ENCODE peak calls at places on chromosomes 7 and 10, in nine cellular contexts. R is HepG2; H is HuH-7; O is islet precursor cell; E is stimulated activated CD4-positive, alpha-beta T cell treated with anti-CD3 and anti-CD28 coated beads, Interleukin-1b, Interleukin-23, amount 100 ng/mL, for 24 hours; M is mesothelial cell of epicardium; A is PC-3; S is HuH-7.5; Q is adrenal gland. F is an unnamed sample.

GRCh38 chr7:152925412-152926147 is 166.0 kb downstream of the ACTR3B start:
- DNase-seq in S (peak; percentile 47), H (peak; percentile 44), E (no peak), M (no peak), R (no peak), Q (no peak), O (peak; percentile 79), A (no peak), F (no peak)

GRCh38 chr10:58334817-58335305 is at the start of gene UBE2D1:
- DNase-seq in E (peak; percentile 72), H (peak; percentile 75), R (peak; percentile 63), O (peak; percentile 95), Q (peak; percentile 91), A (peak; percentile 88), S (peak; percentile 54), M (peak; percentile 85), F (peak; percentile 94)

GRCh38 chr10:70940834-70941568 is 52.6 kb upstream of the PCBD1 start:
- DNase-seq in S (no peak), Q (peak; percentile 38), A (peak; percentile 37), M (peak; percentile 67), E (no peak), O (no peak), H (no peak), R (no peak), F (peak; percentile 42)

GRCh38 chr10:30639946-30640786 is 10.6 kb upstream of the LYZL2 start:
- DNase-seq in O (no peak), H (peak; percentile 41), R (peak; percentile 53), Q (no peak), M (no peak), A (peak; percentile 63), E (no peak), S (peak; percentile 17), F (no peak)

GRCh38 chr7:101874028-101874427 is 56.6 kb downstream of the CUX1 start:
- DNase-seq in Q (no peak), S (no peak), E (no peak), M (no peak), H (no peak), A (no peak), R (no peak), O (no peak), F (no peak)

GRCh38 chr7:96313940-96314339 is 8.0 kb downstream of the SLC25A13 start:
- DNase-seq in H (no peak), E (no peak), R (no peak), S (no peak), Q (no peak), O (no peak), M (no peak), A (no peak), F (no peak)

GRCh38 chr10:93072713-93073538 is 767 bp upstream of the CYP26A1 start:
- DNase-seq in Q (no peak), S (peak; percentile 59), E (no peak), R (no peak), O (peak; percentile 54), H (no peak), M (no peak), A (no peak), F (no peak)

GRCh38 chr10:27439101-27439500 is 65.0 kb upstream of the RAB18 start:
- DNase-seq in E (no peak), Q (no peak), H (no peak), A (no peak), M (no peak), S (no peak), R (no peak), O (no peak), F (no peak)

GRCh38 chr7:84251183-84251845 is 56.7 kb upstream of the SEMA3A start:
- DNase-seq in H (no peak), A (peak; percentile 89), M (no peak), Q (no peak), E (no peak), R (no peak), O (no peak), S (no peak), F (no peak)

GRCh38 chr10:6399241-6399701 is 180.8 kb downstream of the PRKCQ start:
- DNase-seq in A (no peak), Q (no peak), S (no peak), O (peak; percentile 75), R (no peak), E (no peak), M (no peak), H (no peak), F (peak; percentile 62)

GRCh38 chr7:78296689-78297371 is 498.3 kb downstream of the PHTF2 start:
- DNase-seq in S (no peak), H (no peak), A (peak; percentile 4), M (no peak), Q (no peak), E (no peak), O (no peak), R (no peak), F (no peak)

F was measured in heart left ventricle.